ENCODE peak calls at places on chromosomes 16 and 17, in seven cellular contexts. One of them, this sample, is unnamed.

GRCh38 chr17:60604686-60605334 is 4.8 kb downstream of the PPM1D start:
- DNase-seq in neuronal stem cell: no peak
- DNase-seq in HepG2: no peak
- DNase-seq in fibroblast of lung: peak
- DNase-seq in osteoblast: peak
- DNase-seq in A549: no peak
- DNase-seq in IMR-90: peak
- DNase-seq in this sample: no peak

GRCh38 chr17:82723169-82723807 is 6.8 kb downstream of the FN3KRP start:
- DNase-seq in A549: no peak
- DNase-seq in IMR-90: no peak
- DNase-seq in osteoblast: peak
- DNase-seq in HepG2: no peak
- DNase-seq in neuronal stem cell: no peak
- DNase-seq in fibroblast of lung: no peak
- DNase-seq in this sample: no peak

GRCh38 chr16:82181456-82182185 is 11.6 kb upstream of the MPHOSPH6 start:
- DNase-seq in IMR-90: no peak
- DNase-seq in osteoblast: no peak
- DNase-seq in HepG2: no peak
- DNase-seq in neuronal stem cell: no peak
- DNase-seq in A549: no peak
- DNase-seq in fibroblast of lung: no peak
- DNase-seq in this sample: no peak

GRCh38 chr17:19707728-19708221 is 8.6 kb downstream of the SLC47A2 start:
- DNase-seq in HepG2: no peak
- DNase-seq in osteoblast: peak
- DNase-seq in IMR-90: no peak
- DNase-seq in fibroblast of lung: no peak
- DNase-seq in A549: no peak
- DNase-seq in neuronal stem cell: no peak
- DNase-seq in this sample: no peak

GRCh38 chr16:24255446-24256352 is at the start of gene CACNG3:
- DNase-seq in A549: peak
- DNase-seq in fibroblast of lung: peak
- DNase-seq in IMR-90: peak
- DNase-seq in osteoblast: peak
- DNase-seq in neuronal stem cell: peak
- DNase-seq in HepG2: peak
- DNase-seq in this sample: peak

GRCh38 chr17:1590031-1590746 is 27.6 kb upstream of the PITPNA start:
- DNase-seq in osteoblast: peak
- DNase-seq in HepG2: peak
- DNase-seq in A549: peak
- DNase-seq in neuronal stem cell: no peak
- DNase-seq in IMR-90: peak
- DNase-seq in fibroblast of lung: peak
- DNase-seq in this sample: no peak

GRCh38 chr17:29344201-29344856 is 45.8 kb upstream of the TAOK1 start:
- DNase-seq in A549: no peak
- DNase-seq in neuronal stem cell: no peak
- DNase-seq in fibroblast of lung: no peak
- DNase-seq in HepG2: no peak
- DNase-seq in IMR-90: no peak
- DNase-seq in osteoblast: no peak
- DNase-seq in this sample: no peak

GRCh38 chr17:79778504-79779087 is 648 bp downstream of the CBX2 start:
- DNase-seq in IMR-90: no peak
- DNase-seq in A549: no peak
- DNase-seq in neuronal stem cell: peak
- DNase-seq in osteoblast: peak
- DNase-seq in fibroblast of lung: no peak
- DNase-seq in HepG2: no peak
- DNase-seq in this sample: peak

GRCh38 chr17:79364695-79365094 is 246.2 kb downstream of the RBFOX3 start:
- DNase-seq in A549: no peak
- DNase-seq in osteoblast: peak
- DNase-seq in IMR-90: no peak
- DNase-seq in neuronal stem cell: no peak
- DNase-seq in fibroblast of lung: no peak
- DNase-seq in HepG2: no peak
- DNase-seq in this sample: no peak

GRCh38 chr17:73309727-73310555 is 1.9 kb downstream of the CDC42EP4 start:
- DNase-seq in A549: no peak
- DNase-seq in neuronal stem cell: peak
- DNase-seq in osteoblast: no peak
- DNase-seq in HepG2: no peak
- DNase-seq in fibroblast of lung: no peak
- DNase-seq in IMR-90: no peak
- DNase-seq in this sample: peak

GRCh38 chr16:239948-240277 is 5.3 kb downstream of the FAM234A start:
- DNase-seq in osteoblast: peak
- DNase-seq in neuronal stem cell: no peak
- DNase-seq in IMR-90: peak
- DNase-seq in fibroblast of lung: no peak
- DNase-seq in A549: no peak
- DNase-seq in HepG2: peak
- DNase-seq in this sample: no peak

GRCh38 chr17:57911021-57911420 is 44.2 kb downstream of the CUEDC1 start:
- DNase-seq in neuronal stem cell: no peak
- DNase-seq in fibroblast of lung: no peak
- DNase-seq in A549: no peak
- DNase-seq in osteoblast: peak
- DNase-seq in HepG2: no peak
- DNase-seq in IMR-90: no peak
- DNase-seq in this sample: no peak

GRCh38 chr16:55876854-55877253 is 1.7 kb upstream of the CES5A start:
- DNase-seq in neuronal stem cell: no peak
- DNase-seq in IMR-90: peak
- DNase-seq in osteoblast: no peak
- DNase-seq in A549: peak
- DNase-seq in HepG2: no peak
- DNase-seq in fibroblast of lung: peak
- DNase-seq in this sample: no peak

GRCh38 chr17:27502526-27503324 is 46.5 kb downstream of the KSR1 start:
- DNase-seq in fibroblast of lung: peak
- DNase-seq in osteoblast: peak
- DNase-seq in IMR-90: peak
- DNase-seq in HepG2: no peak
- DNase-seq in neuronal stem cell: no peak
- DNase-seq in A549: no peak
- DNase-seq in this sample: no peak

GRCh38 chr17:45335721-45336120 is 18.9 kb upstream of the MAP3K14 start:
- DNase-seq in fibroblast of lung: no peak
- DNase-seq in A549: no peak
- DNase-seq in osteoblast: no peak
- DNase-seq in HepG2: no peak
- DNase-seq in IMR-90: no peak
- DNase-seq in neuronal stem cell: no peak
- DNase-seq in this sample: no peak

GRCh38 chr16:16001856-16002255 is 52.4 kb downstream of the ABCC1 start:
- DNase-seq in neuronal stem cell: no peak
- DNase-seq in A549: no peak
- DNase-seq in HepG2: no peak
- DNase-seq in fibroblast of lung: no peak
- DNase-seq in osteoblast: no peak
- DNase-seq in IMR-90: no peak
- DNase-seq in this sample: no peak

GRCh38 chr17:19539841-19540311 is 6.2 kb downstream of the SLC47A1 start:
- DNase-seq in osteoblast: no peak
- DNase-seq in HepG2: no peak
- DNase-seq in A549: no peak
- DNase-seq in IMR-90: no peak
- DNase-seq in fibroblast of lung: no peak
- DNase-seq in neuronal stem cell: no peak
- DNase-seq in this sample: no peak

GRCh38 chr17:13197586-13197985 is 179.8 kb upstream of the ELAC2 start:
- DNase-seq in fibroblast of lung: no peak
- DNase-seq in IMR-90: no peak
- DNase-seq in HepG2: no peak
- DNase-seq in neuronal stem cell: no peak
- DNase-seq in osteoblast: no peak
- DNase-seq in A549: no peak
- DNase-seq in this sample: no peak
- H3K4me2 ChIP-seq in fibroblast of lung: no peak
- H3K4me2 ChIP-seq in IMR-90: no peak
- H3K4me2 ChIP-seq in HepG2: no peak
- H3K4me2 ChIP-seq in neuronal stem cell: no peak
- H3K4me2 ChIP-seq in osteoblast: no peak
- H3K4me2 ChIP-seq in A549: no peak
- H3K4me2 ChIP-seq in this sample: no peak

GRCh38 chr17:50619489-50619888 is 15.2 kb upstream of the ABCC3 start:
- DNase-seq in IMR-90: no peak
- DNase-seq in HepG2: no peak
- DNase-seq in osteoblast: no peak
- DNase-seq in fibroblast of lung: no peak
- DNase-seq in neuronal stem cell: no peak
- DNase-seq in A549: no peak
- DNase-seq in this sample: no peak
- H3K4me2 ChIP-seq in IMR-90: no peak
- H3K4me2 ChIP-seq in HepG2: no peak
- H3K4me2 ChIP-seq in osteoblast: no peak
- H3K4me2 ChIP-seq in fibroblast of lung: no peak
- H3K4me2 ChIP-seq in neuronal stem cell: no peak
- H3K4me2 ChIP-seq in A549: peak
- H3K4me2 ChIP-seq in this sample: no peak

DNA sequence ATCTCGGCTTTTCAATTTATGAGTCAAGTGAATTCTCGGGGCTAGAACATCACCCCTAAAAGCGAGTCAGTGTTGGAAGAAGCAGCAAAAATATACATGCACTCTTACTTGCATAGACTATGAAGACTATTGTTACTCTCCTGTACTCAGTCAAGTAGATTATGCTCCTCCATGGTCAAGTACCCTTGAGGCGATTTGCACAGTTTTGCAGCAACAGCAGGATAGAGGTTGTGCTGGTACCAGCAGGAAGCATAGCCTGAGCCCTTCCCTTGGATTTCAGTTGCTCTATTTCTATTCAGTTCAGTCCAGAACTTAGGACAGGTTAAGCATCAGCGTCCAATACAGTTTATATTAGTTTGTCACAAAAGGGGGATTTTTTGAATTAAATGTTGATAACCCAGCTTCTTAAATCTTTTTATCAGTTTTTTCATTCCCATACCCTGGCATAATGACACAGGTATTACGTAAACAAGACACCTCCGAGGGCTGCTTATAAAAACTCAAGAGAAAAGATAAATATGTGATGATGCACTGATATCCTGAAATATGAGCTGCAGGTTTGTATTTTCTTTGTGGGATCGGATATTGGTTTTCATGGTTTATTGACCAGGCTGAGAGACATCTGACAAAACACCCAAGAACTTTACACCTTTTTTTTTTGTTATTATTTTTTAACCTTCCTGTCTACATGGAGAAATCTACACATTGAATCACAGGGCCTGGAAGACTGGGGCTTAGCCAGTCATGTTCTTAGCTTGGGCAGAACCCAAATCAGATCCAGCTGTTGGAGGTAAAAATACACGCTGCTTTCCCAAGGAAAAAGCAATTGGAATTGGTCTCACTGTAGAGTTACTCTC is 144.1 kb downstream of the PITPNC1 start:
- DNase-seq in A549: no peak
- DNase-seq in fibroblast of lung: no peak
- DNase-seq in osteoblast: no peak
- DNase-seq in neuronal stem cell: no peak
- DNase-seq in IMR-90: peak
- DNase-seq in HepG2: no peak
- DNase-seq in this sample: no peak
- H3K4me2 ChIP-seq in A549: no peak
- H3K4me2 ChIP-seq in fibroblast of lung: peak
- H3K4me2 ChIP-seq in osteoblast: peak
- H3K4me2 ChIP-seq in neuronal stem cell: no peak
- H3K4me2 ChIP-seq in IMR-90: peak
- H3K4me2 ChIP-seq in HepG2: no peak
- H3K4me2 ChIP-seq in this sample: peak

GRCh38 chr17:49972486-49973270 is 3.7 kb downstream of the DLX4 start:
- DNase-seq in osteoblast: no peak
- DNase-seq in fibroblast of lung: no peak
- DNase-seq in IMR-90: no peak
- DNase-seq in A549: no peak
- DNase-seq in neuronal stem cell: no peak
- DNase-seq in HepG2: no peak
- DNase-seq in this sample: peak
- H3K4me2 ChIP-seq in osteoblast: peak
- H3K4me2 ChIP-seq in fibroblast of lung: no peak
- H3K4me2 ChIP-seq in IMR-90: no peak
- H3K4me2 ChIP-seq in A549: no peak
- H3K4me2 ChIP-seq in neuronal stem cell: peak
- H3K4me2 ChIP-seq in HepG2: peak
- H3K4me2 ChIP-seq in this sample: peak

GRCh38 chr16:78642621-78643285 is 543.3 kb downstream of the WWOX start:
- DNase-seq in osteoblast: no peak
- DNase-seq in A549: no peak
- DNase-seq in neuronal stem cell: no peak
- DNase-seq in HepG2: no peak
- DNase-seq in IMR-90: no peak
- DNase-seq in fibroblast of lung: no peak
- DNase-seq in this sample: no peak
- H3K4me2 ChIP-seq in osteoblast: no peak
- H3K4me2 ChIP-seq in A549: no peak
- H3K4me2 ChIP-seq in neuronal stem cell: no peak
- H3K4me2 ChIP-seq in HepG2: no peak
- H3K4me2 ChIP-seq in IMR-90: no peak
- H3K4me2 ChIP-seq in fibroblast of lung: no peak
- H3K4me2 ChIP-seq in this sample: no peak

GRCh38 chr16:46974352-46974751 is 878 bp upstream of the DNAJA2 start:
- DNase-seq in IMR-90: no peak
- DNase-seq in osteoblast: no peak
- DNase-seq in A549: peak
- DNase-seq in HepG2: peak
- DNase-seq in fibroblast of lung: peak
- DNase-seq in neuronal stem cell: no peak
- DNase-seq in this sample: peak
- H3K4me2 ChIP-seq in IMR-90: peak
- H3K4me2 ChIP-seq in osteoblast: peak
- H3K4me2 ChIP-seq in A549: peak
- H3K4me2 ChIP-seq in HepG2: peak
- H3K4me2 ChIP-seq in fibroblast of lung: peak
- H3K4me2 ChIP-seq in neuronal stem cell: no peak
- H3K4me2 ChIP-seq in this sample: peak

This sample was measured in neural progenitor cell.